ENCODE peak calls at places on chromosomes 2 and 18, in eight cellular contexts. I, P, K, G, S, B, N and A are unnamed samples.

GRCh38 chr2:55618025-55618648 is 715 bp upstream of the PPP4R3B start:
- DNase-seq in I (no peak), P (peak), K (peak), G (no peak), S (no peak), B (peak), N (no peak), A (no peak)

GRCh38 chr2:23649819-23650218 is 264.8 kb downstream of the KLHL29 start:
- DNase-seq in I (peak), P (no peak), K (no peak), G (no peak), S (no peak), B (peak), N (no peak), A (peak)

GRCh38 chr2:55123851-55124269 is 73.6 kb upstream of the RTN4 start:
- DNase-seq in I (no peak), P (no peak), K (peak), G (no peak), S (no peak), B (no peak), N (no peak), A (no peak)

GRCh38 chr2:56151841-56152240 is 31.9 kb upstream of the CCDC85A start:
- DNase-seq in I (no peak), P (no peak), K (no peak), G (no peak), S (no peak), B (no peak), N (no peak), A (no peak)

GRCh38 chr2:226213717-226214116 is 585.9 kb downstream of the IRS1 start:
- DNase-seq in I (no peak), P (peak), K (no peak), G (no peak), S (peak), B (peak), N (no peak), A (peak)

GRCh38 chr2:30768708-30769580 is 38.3 kb downstream of the CAPN13 start:
- DNase-seq in I (no peak), P (no peak), K (no peak), G (no peak), S (no peak), B (no peak), N (no peak), A (no peak)

GRCh38 chr2:8609357-8609804 is 72.5 kb upstream of the ID2 start:
- DNase-seq in I (no peak), P (no peak), K (peak), G (no peak), S (no peak), B (peak), N (peak), A (no peak)

GRCh38 chr2:178473931-178474330 is 4.5 kb downstream of the FKBP7 start:
- DNase-seq in I (no peak), P (peak), K (no peak), G (no peak), S (no peak), B (peak), N (no peak), A (no peak)

GRCh38 chr2:190501231-190501630 is 33.3 kb downstream of the NEMP2 start:
- DNase-seq in I (no peak), P (no peak), K (no peak), G (no peak), S (no peak), B (no peak), N (no peak), A (no peak)

GRCh38 chr2:97774425-97774824 is 61.0 kb downstream of the ZAP70 start:
- DNase-seq in I (no peak), P (peak), K (peak), G (no peak), S (no peak), B (peak), N (no peak), A (no peak)

GRCh38 chr2:118221952-118222594 is 133.8 kb downstream of the INSIG2 start:
- DNase-seq in I (peak), P (peak), K (peak), G (no peak), S (peak), B (peak), N (no peak), A (peak)

GRCh38 chr18:45312727-45313126 is 302.5 kb upstream of the SLC14A2 start:
- DNase-seq in I (no peak), P (no peak), K (no peak), G (no peak), S (no peak), B (no peak), N (no peak), A (no peak)

GRCh38 chr2:160666019-160666676 is 172.5 kb upstream of the RBMS1 start:
- DNase-seq in I (no peak), P (peak), K (no peak), G (no peak), S (peak), B (peak), N (no peak), A (peak)

GRCh38 chr2:70643715-70644114 is 90.1 kb upstream of the TGFA start:
- DNase-seq in I (peak), P (peak), K (peak), G (no peak), S (peak), B (no peak), N (no peak), A (peak)

GRCh38 chr2:174059178-174059874 is 94.2 kb upstream of the SP3 start:
- DNase-seq in I (no peak), P (peak), K (no peak), G (no peak), S (peak), B (peak), N (no peak), A (no peak)

GRCh38 chr18:64100136-64100922 is 48.6 kb downstream of the LINC00305 start:
- DNase-seq in I (no peak), P (no peak), K (peak), G (no peak), S (no peak), B (no peak), N (no peak), A (no peak)

GRCh38 chr2:1997976-1998375 is 253.7 kb upstream of the PXDN start:
- DNase-seq in I (no peak), P (no peak), K (no peak), G (no peak), S (no peak), B (no peak), N (no peak), A (no peak)

GRCh38 chr2:19955544-19956422 is 34.1 kb downstream of the WDR35 start:
- DNase-seq in I (peak), P (peak), K (peak), G (peak), S (peak), B (peak), N (peak), A (peak)

GRCh38 chr2:176107731-176108181 is 676 bp downstream of the HOXD11 start:
- DNase-seq in I (no peak), P (no peak), K (peak), G (no peak), S (no peak), B (no peak), N (no peak), A (no peak)

GRCh38 chr2:19933351-19933981 is 31.7 kb upstream of the TTC32 start:
- DNase-seq in I (no peak), P (peak), K (no peak), G (no peak), S (peak), B (peak), N (no peak), A (peak)

GRCh38 chr18:79924814-79925655 is 26.4 kb downstream of the SLC66A2 start:
- DNase-seq in I (no peak), P (no peak), K (no peak), G (no peak), S (no peak), B (no peak), N (peak), A (no peak)

GRCh38 chr2:47174731-47175361 is 19.7 kb upstream of the STPG4 start:
- DNase-seq in I (peak), P (peak), K (peak), G (peak), S (peak), B (peak), N (peak), A (peak)

GRCh38 chr2:189709761-189710160 is 35.3 kb downstream of the ANKAR start:
- DNase-seq in I (no peak), P (no peak), K (no peak), G (no peak), S (no peak), B (no peak), N (no peak), A (no peak)

GRCh38 chr2:230230087-230230486 is 4.6 kb downstream of the SP140 start:
- DNase-seq in I (no peak), P (no peak), K (no peak), G (no peak), S (peak), B (peak), N (no peak), A (peak)

GRCh38 chr2:3493610-3493997 is 25.7 kb downstream of the ADI1 start:
- DNase-seq in I (no peak), P (no peak), K (peak), G (no peak), S (peak), B (peak), N (no peak), A (no peak)

GRCh38 chr2:121095257-121096080 is 189.5 kb downstream of the TFCP2L1 start:
- DNase-seq in I (peak), P (peak), K (peak), G (no peak), S (peak), B (peak), N (no peak), A (peak)

GRCh38 chr18:25229080-25229479 is 122.9 kb downstream of the ZNF521 start:
- DNase-seq in I (no peak), P (peak), K (no peak), G (no peak), S (no peak), B (peak), N (no peak), A (peak)

GRCh38 chr2:218996937-218997336 is 3.7 kb upstream of the CRYBA2 start:
- DNase-seq in I (no peak), P (no peak), K (no peak), G (no peak), S (no peak), B (no peak), N (no peak), A (no peak)

GRCh38 chr2:52414596-52414995 is 1353.0 kb upstream of the CHAC2 start:
- DNase-seq in I (no peak), P (no peak), K (no peak), G (no peak), S (no peak), B (no peak), N (no peak), A (no peak)

GRCh38 chr2:69645026-69645425 is 1.5 kb upstream of the AAK1 start:
- DNase-seq in I (no peak), P (no peak), K (no peak), G (peak), S (no peak), B (no peak), N (no peak), A (no peak)

GRCh38 chr2:215973954-215974699 is 39.2 kb downstream of the MREG start:
- DNase-seq in I (no peak), P (peak), K (no peak), G (no peak), S (peak), B (no peak), N (no peak), A (peak)

GRCh38 chr2:100004348-100004884 is 138.0 kb downstream of the AFF3 start:
- DNase-seq in I (no peak), P (no peak), K (no peak), G (no peak), S (no peak), B (no peak), N (no peak), A (no peak)

GRCh38 chr2:203711399-203711798 is 5.0 kb downstream of the CD28 start:
- DNase-seq in I (no peak), P (no peak), K (no peak), G (no peak), S (no peak), B (no peak), N (no peak), A (no peak)